ENCODE peak calls at places on chromosome 11, in six cellular contexts. One of them, this sample, is unnamed.
A peak's percentile ranks its signal among the peaks of the same experiment; 100 is the strongest.

GRCh38 chr11:3353066-3353465 is 25.9 kb downstream of the ZNF195 start:
- DNase-seq in progenitor cell of endocrine pancreas: no peak
- DNase-seq in nephron progenitor cell: no peak
- DNase-seq in cardiac muscle cell: no peak
- DNase-seq in lower leg skin: no peak
- DNase-seq in mammary epithelial cell: no peak
- DNase-seq in this sample: no peak

GRCh38 chr11:45580399-45580798 is 85.0 kb downstream of the CHST1 start:
- DNase-seq in progenitor cell of endocrine pancreas: peak; percentile 49
- DNase-seq in nephron progenitor cell: peak; percentile 79
- DNase-seq in cardiac muscle cell: peak; percentile 82
- DNase-seq in lower leg skin: no peak
- DNase-seq in mammary epithelial cell: peak; percentile 16
- DNase-seq in this sample: peak; percentile 71

GRCh38 chr11:12942157-12942556 is 67.0 kb upstream of the RASSF10 start:
- DNase-seq in progenitor cell of endocrine pancreas: no peak
- DNase-seq in nephron progenitor cell: no peak
- DNase-seq in cardiac muscle cell: no peak
- DNase-seq in lower leg skin: no peak
- DNase-seq in mammary epithelial cell: no peak
- DNase-seq in this sample: no peak

GRCh38 chr11:13781153-13781552 is 112.7 kb downstream of the FAR1 start:
- DNase-seq in progenitor cell of endocrine pancreas: no peak
- DNase-seq in nephron progenitor cell: no peak
- DNase-seq in cardiac muscle cell: no peak
- DNase-seq in lower leg skin: no peak
- DNase-seq in mammary epithelial cell: peak; percentile 35
- DNase-seq in this sample: no peak

GRCh38 chr11:34855021-34855753 is 61.0 kb downstream of the APIP start:
- DNase-seq in progenitor cell of endocrine pancreas: no peak
- DNase-seq in nephron progenitor cell: no peak
- DNase-seq in cardiac muscle cell: no peak
- DNase-seq in lower leg skin: no peak
- DNase-seq in mammary epithelial cell: peak; percentile 23
- DNase-seq in this sample: no peak

GRCh38 chr11:65869643-65870306 is 2.8 kb downstream of the EFEMP2 start:
- DNase-seq in progenitor cell of endocrine pancreas: no peak
- DNase-seq in nephron progenitor cell: no peak
- DNase-seq in cardiac muscle cell: no peak
- DNase-seq in lower leg skin: no peak
- DNase-seq in mammary epithelial cell: no peak
- DNase-seq in this sample: no peak

GRCh38 chr11:100632970-100633452 is 54.1 kb upstream of the ARHGAP42 start:
- DNase-seq in progenitor cell of endocrine pancreas: no peak
- DNase-seq in nephron progenitor cell: no peak
- DNase-seq in cardiac muscle cell: peak; percentile 47
- DNase-seq in lower leg skin: peak; percentile 91
- DNase-seq in mammary epithelial cell: no peak
- DNase-seq in this sample: no peak

GRCh38 chr11:134976540-134976939 is 564.5 kb upstream of the B3GAT1 start:
- DNase-seq in progenitor cell of endocrine pancreas: no peak
- DNase-seq in nephron progenitor cell: no peak
- DNase-seq in cardiac muscle cell: no peak
- DNase-seq in lower leg skin: peak; percentile 56
- DNase-seq in mammary epithelial cell: no peak
- DNase-seq in this sample: no peak

GRCh38 chr11:110430267-110431211 is 791 bp downstream of the FDX1 start:
- DNase-seq in progenitor cell of endocrine pancreas: no peak
- DNase-seq in nephron progenitor cell: no peak
- DNase-seq in cardiac muscle cell: peak; percentile 33
- DNase-seq in lower leg skin: peak; percentile 86
- DNase-seq in mammary epithelial cell: peak; percentile 74
- DNase-seq in this sample: no peak

GRCh38 chr11:58451585-58451984 is 9.5 kb upstream of the OR5B12 start:
- DNase-seq in progenitor cell of endocrine pancreas: no peak
- DNase-seq in nephron progenitor cell: no peak
- DNase-seq in cardiac muscle cell: no peak
- DNase-seq in lower leg skin: no peak
- DNase-seq in mammary epithelial cell: peak; percentile 32
- DNase-seq in this sample: no peak

DNA sequence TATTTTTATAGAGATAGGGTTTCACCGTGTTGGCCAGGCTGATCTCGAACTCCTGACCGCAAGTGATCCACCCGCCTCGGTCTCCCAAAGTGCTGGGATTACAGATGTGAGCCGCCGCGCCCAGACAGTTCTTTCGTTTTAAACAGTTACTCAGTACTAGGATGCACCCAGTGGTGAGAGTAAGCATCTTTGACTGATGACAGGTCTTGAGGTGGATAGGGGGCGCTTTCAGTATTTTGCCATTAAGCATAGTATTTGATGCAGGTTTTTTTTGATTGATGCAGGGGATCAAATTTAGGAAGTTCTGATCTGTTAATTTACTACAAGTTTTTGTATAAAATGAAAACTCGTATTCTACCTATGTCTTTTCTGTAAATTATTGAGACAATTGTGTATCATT is 13.2 kb upstream of the TRIM34 start:
- DNase-seq in progenitor cell of endocrine pancreas: no peak
- DNase-seq in nephron progenitor cell: no peak
- DNase-seq in cardiac muscle cell: no peak
- DNase-seq in lower leg skin: no peak
- DNase-seq in mammary epithelial cell: no peak
- DNase-seq in this sample: no peak
- TF ChIP-seq CTCF in progenitor cell of endocrine pancreas: no peak
- TF ChIP-seq CTCF in nephron progenitor cell: no peak
- TF ChIP-seq CTCF in cardiac muscle cell: no peak
- TF ChIP-seq CTCF in lower leg skin: no peak
- TF ChIP-seq CTCF in mammary epithelial cell: peak; percentile 1
- TF ChIP-seq CTCF in this sample: no peak

GRCh38 chr11:72687326-72687725 is 13.1 kb upstream of the PDE2A start:
- DNase-seq in progenitor cell of endocrine pancreas: no peak
- DNase-seq in nephron progenitor cell: no peak
- DNase-seq in cardiac muscle cell: no peak
- DNase-seq in lower leg skin: no peak
- DNase-seq in mammary epithelial cell: no peak
- DNase-seq in this sample: no peak

GRCh38 chr11:72685560-72686480 is 11.6 kb upstream of the PDE2A start:
- DNase-seq in progenitor cell of endocrine pancreas: no peak
- DNase-seq in nephron progenitor cell: no peak
- DNase-seq in cardiac muscle cell: no peak
- DNase-seq in lower leg skin: no peak
- DNase-seq in mammary epithelial cell: no peak
- DNase-seq in this sample: no peak

GRCh38 chr11:72688486-72688885 is 14.3 kb upstream of the PDE2A start:
- DNase-seq in progenitor cell of endocrine pancreas: no peak
- DNase-seq in nephron progenitor cell: no peak
- DNase-seq in cardiac muscle cell: no peak
- DNase-seq in lower leg skin: no peak
- DNase-seq in mammary epithelial cell: no peak
- DNase-seq in this sample: no peak

GRCh38 chr11:72686639-72687215 is 12.5 kb upstream of the PDE2A start:
- DNase-seq in progenitor cell of endocrine pancreas: no peak
- DNase-seq in nephron progenitor cell: no peak
- DNase-seq in cardiac muscle cell: no peak
- DNase-seq in lower leg skin: no peak
- DNase-seq in mammary epithelial cell: no peak
- DNase-seq in this sample: no peak

GRCh38 chr11:72688929-72689328 is 14.7 kb upstream of the PDE2A start:
- DNase-seq in progenitor cell of endocrine pancreas: no peak
- DNase-seq in nephron progenitor cell: no peak
- DNase-seq in cardiac muscle cell: no peak
- DNase-seq in lower leg skin: no peak
- DNase-seq in mammary epithelial cell: no peak
- DNase-seq in this sample: no peak
- TF ChIP-seq CTCF in progenitor cell of endocrine pancreas: no peak
- TF ChIP-seq CTCF in nephron progenitor cell: no peak
- TF ChIP-seq CTCF in cardiac muscle cell: no peak
- TF ChIP-seq CTCF in lower leg skin: no peak
- TF ChIP-seq CTCF in mammary epithelial cell: no peak
- TF ChIP-seq CTCF in this sample: no peak

GRCh38 chr11:80955588-80955987 is 1514.8 kb upstream of the TENM4 start:
- DNase-seq in progenitor cell of endocrine pancreas: no peak
- DNase-seq in nephron progenitor cell: no peak
- DNase-seq in cardiac muscle cell: no peak
- DNase-seq in lower leg skin: no peak
- DNase-seq in mammary epithelial cell: no peak
- DNase-seq in this sample: no peak
- TF ChIP-seq CTCF in progenitor cell of endocrine pancreas: no peak
- TF ChIP-seq CTCF in nephron progenitor cell: no peak
- TF ChIP-seq CTCF in cardiac muscle cell: no peak
- TF ChIP-seq CTCF in lower leg skin: no peak
- TF ChIP-seq CTCF in mammary epithelial cell: no peak
- TF ChIP-seq CTCF in this sample: no peak

DNA sequence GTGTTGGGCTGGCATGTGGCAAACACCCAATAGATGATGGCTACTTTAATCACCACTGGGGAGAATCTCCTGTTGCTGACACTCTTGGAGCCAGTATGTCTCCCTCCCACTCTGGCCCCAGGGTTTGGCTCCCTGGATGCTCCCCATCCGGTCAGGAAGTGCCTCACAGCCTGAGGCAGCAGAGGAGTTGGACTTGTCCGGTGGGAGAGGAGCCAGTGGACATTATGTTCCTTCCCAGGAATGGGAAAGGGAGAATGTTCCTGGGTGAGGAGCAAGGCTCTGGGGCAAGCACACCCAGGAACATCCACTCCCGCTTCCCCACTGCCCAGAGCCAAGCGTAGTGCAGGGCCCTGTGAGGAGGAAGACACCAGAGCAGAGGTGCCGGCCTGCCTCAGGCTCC is 84.6 kb upstream of the NAV2 start:
- DNase-seq in progenitor cell of endocrine pancreas: no peak
- DNase-seq in nephron progenitor cell: no peak
- DNase-seq in cardiac muscle cell: no peak
- DNase-seq in lower leg skin: peak; percentile 95
- DNase-seq in mammary epithelial cell: peak; percentile 68
- DNase-seq in this sample: no peak
- TF ChIP-seq CTCF in progenitor cell of endocrine pancreas: no peak
- TF ChIP-seq CTCF in nephron progenitor cell: no peak
- TF ChIP-seq CTCF in cardiac muscle cell: no peak
- TF ChIP-seq CTCF in lower leg skin: no peak
- TF ChIP-seq CTCF in mammary epithelial cell: no peak
- TF ChIP-seq CTCF in this sample: no peak

GRCh38 chr11:92346220-92346619 is 121.6 kb downstream of the FAT3 start:
- DNase-seq in progenitor cell of endocrine pancreas: no peak
- DNase-seq in nephron progenitor cell: no peak
- DNase-seq in cardiac muscle cell: no peak
- DNase-seq in lower leg skin: no peak
- DNase-seq in mammary epithelial cell: no peak
- DNase-seq in this sample: no peak

GRCh38 chr11:92342886-92343285 is 118.3 kb downstream of the FAT3 start:
- DNase-seq in progenitor cell of endocrine pancreas: no peak
- DNase-seq in nephron progenitor cell: no peak
- DNase-seq in cardiac muscle cell: peak; percentile 6
- DNase-seq in lower leg skin: no peak
- DNase-seq in mammary epithelial cell: no peak
- DNase-seq in this sample: no peak

GRCh38 chr11:92342034-92342433 is 117.4 kb downstream of the FAT3 start:
- DNase-seq in progenitor cell of endocrine pancreas: no peak
- DNase-seq in nephron progenitor cell: no peak
- DNase-seq in cardiac muscle cell: no peak
- DNase-seq in lower leg skin: no peak
- DNase-seq in mammary epithelial cell: no peak
- DNase-seq in this sample: no peak

DNA sequence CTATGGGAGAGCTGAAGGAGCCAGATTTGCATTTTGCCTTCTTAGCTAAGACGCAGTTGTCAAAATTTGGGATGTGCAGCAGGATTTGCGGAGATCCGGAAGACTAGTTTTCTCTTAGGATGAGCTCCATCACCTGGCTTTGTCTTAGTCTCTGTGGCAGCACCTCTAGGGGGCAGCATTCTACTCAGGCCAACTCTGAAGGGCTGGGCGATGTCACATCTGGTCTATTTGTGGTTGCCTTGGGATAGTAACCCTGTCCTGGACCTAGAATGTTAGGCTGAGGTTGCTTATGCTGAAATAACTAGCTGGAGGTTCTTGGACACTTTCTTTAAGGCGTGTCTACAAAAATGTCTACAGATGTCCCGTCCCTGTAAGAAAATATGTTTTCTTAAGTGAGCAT is 116.2 kb downstream of the FAT3 start:
- DNase-seq in progenitor cell of endocrine pancreas: no peak
- DNase-seq in nephron progenitor cell: no peak
- DNase-seq in cardiac muscle cell: no peak
- DNase-seq in lower leg skin: no peak
- DNase-seq in mammary epithelial cell: peak; percentile 20
- DNase-seq in this sample: peak; percentile 25
- TF ChIP-seq CTCF in progenitor cell of endocrine pancreas: peak; percentile 30
- TF ChIP-seq CTCF in nephron progenitor cell: no peak
- TF ChIP-seq CTCF in cardiac muscle cell: peak; percentile 27
- TF ChIP-seq CTCF in lower leg skin: no peak
- TF ChIP-seq CTCF in mammary epithelial cell: peak; percentile 63
- TF ChIP-seq CTCF in this sample: peak; percentile 30

GRCh38 chr11:75574698-75575265 is 12.7 kb downstream of the SERPINH1 start:
- DNase-seq in progenitor cell of endocrine pancreas: no peak
- DNase-seq in nephron progenitor cell: no peak
- DNase-seq in cardiac muscle cell: no peak
- DNase-seq in lower leg skin: no peak
- DNase-seq in mammary epithelial cell: no peak
- DNase-seq in this sample: no peak
- TF ChIP-seq CTCF in progenitor cell of endocrine pancreas: no peak
- TF ChIP-seq CTCF in nephron progenitor cell: no peak
- TF ChIP-seq CTCF in cardiac muscle cell: peak; percentile 41
- TF ChIP-seq CTCF in lower leg skin: no peak
- TF ChIP-seq CTCF in mammary epithelial cell: peak; percentile 9
- TF ChIP-seq CTCF in this sample: no peak

This sample was measured in endothelial cell.